ENCODE peak calls at places on chromosomes 1 and 21, in nine cellular contexts. W is suprapubic skin, K is omental fat pad, A is left ventricle myocardium inferior, M is body of pancreas, G is ovary, Q is cardiac muscle cell, T is osteocyte, I is GM10248. L is an unnamed sample.

GRCh38 chr1:226772456-226773139 is 33.5 kb upstream of the ITPKB start:
- DNase-seq in W (no peak), K (no peak), A (no peak), M (no peak), G (no peak), Q (no peak), T (no peak), I (peak; percentile 63), L (no peak)

GRCh38 chr1:71081697-71082080 is 854 bp upstream of the ZRANB2 start:
- DNase-seq in W (peak; percentile 59), K (no peak), A (peak; percentile 13), M (peak; percentile 27), G (peak; percentile 48), Q (peak; percentile 6), T (no peak), I (no peak), L (no peak)

GRCh38 chr1:26772687-26773086 is 15.1 kb upstream of the PIGV start:
- DNase-seq in W (no peak), K (no peak), A (no peak), M (no peak), G (no peak), Q (peak; percentile 84), T (no peak), I (no peak), L (no peak)

GRCh38 chr1:179058343-179059184 is 23.3 kb upstream of the TOR3A start:
- DNase-seq in W (no peak), K (no peak), A (no peak), M (no peak), G (no peak), Q (peak; percentile 56), T (no peak), I (no peak), L (no peak)

GRCh38 chr1:224510880-224511645 is 76.5 kb upstream of the WDR26 start:
- DNase-seq in W (no peak), K (no peak), A (no peak), M (no peak), G (no peak), Q (peak; percentile 62), T (no peak), I (no peak), L (no peak)

GRCh38 chr1:198001776-198002408 is 84.7 kb downstream of the LHX9 start:
- DNase-seq in W (no peak), K (no peak), A (no peak), M (no peak), G (no peak), Q (peak; percentile 66), T (no peak), I (no peak), L (no peak)

GRCh38 chr21:45246535-45247320 is 41.0 kb downstream of the POFUT2 start:
- DNase-seq in W (no peak), K (no peak), A (no peak), M (no peak), G (no peak), Q (no peak), T (peak; percentile 66), I (no peak), L (no peak)

GRCh38 chr1:177932123-177932522 is 37.7 kb downstream of the SEC16B start:
- DNase-seq in W (no peak), K (no peak), A (no peak), M (no peak), G (no peak), Q (no peak), T (no peak), I (no peak), L (no peak)

GRCh38 chr21:31282095-31282709 is 61.9 kb downstream of the TIAM1 start:
- DNase-seq in W (no peak), K (no peak), A (peak; percentile 17), M (no peak), G (no peak), Q (peak; percentile 98), T (no peak), I (no peak), L (no peak)

GRCh38 chr1:228216371-228217320 is 8.8 kb downstream of the OBSCN start:
- DNase-seq in W (no peak), K (no peak), A (no peak), M (no peak), G (no peak), Q (no peak), T (peak; percentile 82), I (no peak), L (no peak)

GRCh38 chr1:217062566-217062965 is 339.3 kb upstream of the ESRRG start:
- DNase-seq in W (no peak), K (no peak), A (no peak), M (no peak), G (no peak), Q (no peak), T (no peak), I (no peak), L (no peak)

GRCh38 chr1:86200901-86201300 is 44.3 kb upstream of the COL24A1 start:
- DNase-seq in W (no peak), K (no peak), A (no peak), M (no peak), G (no peak), Q (peak; percentile 31), T (no peak), I (no peak), L (no peak)

GRCh38 chr21:33761104-33762036 is 119.1 kb downstream of the ITSN1 start:
- DNase-seq in W (no peak), K (no peak), A (no peak), M (no peak), G (peak; percentile 35), Q (peak; percentile 97), T (no peak), I (no peak), L (peak; percentile 19)

DNA sequence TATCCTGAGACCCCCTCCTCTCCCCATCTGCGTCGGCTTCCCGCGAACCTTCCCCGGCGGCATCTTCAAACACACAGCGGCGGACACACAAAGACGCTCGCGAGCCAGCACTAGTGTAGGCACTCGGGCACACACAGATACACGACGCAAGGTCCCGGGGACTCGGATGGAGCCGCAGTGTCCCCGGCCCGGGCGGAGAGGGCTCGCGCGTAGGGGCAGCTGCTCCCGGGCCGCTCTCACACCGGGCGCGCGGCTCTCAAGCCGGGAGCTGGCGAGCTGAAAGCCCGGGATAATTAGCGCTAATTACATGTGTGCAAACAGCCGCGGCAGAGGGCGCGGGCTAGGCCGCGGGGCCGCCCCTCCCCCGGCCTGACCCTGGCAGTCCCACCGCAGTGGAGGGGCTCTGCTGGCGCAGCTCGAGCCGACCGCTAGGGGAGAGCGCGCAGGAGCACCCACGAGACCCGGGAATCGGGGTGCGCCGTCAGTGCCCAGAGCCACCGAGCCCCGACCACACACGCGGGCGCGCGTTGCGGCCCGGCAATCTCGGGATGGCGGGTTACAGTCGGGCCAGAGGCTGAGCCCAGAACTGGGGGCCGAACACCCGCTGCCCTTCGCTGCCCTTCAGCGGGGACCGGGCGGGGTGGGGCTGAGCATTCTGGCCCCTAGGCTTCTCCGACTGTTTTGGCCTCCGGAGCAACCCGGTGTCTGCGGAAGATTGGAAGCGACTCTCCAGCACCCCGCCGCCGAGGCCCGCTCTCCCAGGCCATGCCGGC is 271.6 kb downstream of the FOXD2 start:
- DNase-seq in W (no peak), K (no peak), A (no peak), M (peak; percentile 15), G (no peak), Q (no peak), T (no peak), I (peak; percentile 49), L (peak; percentile 44)
- TF ChIP-seq CTCF in W (peak; percentile 31), K (no peak), A (peak; percentile 49), M (peak; percentile 35), G (no peak), Q (peak; percentile 37), T (peak; percentile 49), I (no peak), L (peak; percentile 66)

DNA sequence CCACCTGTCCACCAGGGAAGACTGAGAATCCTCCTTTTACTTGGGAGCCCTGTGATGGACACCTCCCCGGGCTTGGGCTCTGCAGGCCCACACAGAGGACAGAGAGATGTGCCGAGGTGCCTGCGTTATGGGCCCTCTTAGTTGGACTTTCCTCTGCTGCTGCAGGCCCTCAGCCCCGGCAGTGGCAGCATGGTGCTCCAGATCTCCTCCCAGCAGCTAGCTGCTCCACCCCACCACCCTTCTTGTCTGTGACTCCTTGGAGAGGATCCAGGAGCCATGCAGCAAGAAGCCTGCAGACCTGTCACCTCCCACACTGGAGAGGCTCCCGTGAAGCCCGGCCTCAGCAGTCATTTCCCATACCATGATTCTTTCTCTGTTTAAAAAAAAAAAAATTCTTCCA is 27.4 kb downstream of the PHGDH start:
- DNase-seq in W (no peak), K (no peak), A (no peak), M (no peak), G (no peak), Q (peak; percentile 33), T (no peak), I (no peak), L (no peak)
- TF ChIP-seq CTCF in W (no peak), K (no peak), A (no peak), M (no peak), G (no peak), Q (no peak), T (no peak), I (no peak), L (no peak)

GRCh38 chr1:214637722-214638473 is 34.9 kb downstream of the CENPF start:
- DNase-seq in W (no peak), K (no peak), A (no peak), M (peak; percentile 19), G (no peak), Q (peak; percentile 77), T (no peak), I (peak; percentile 22), L (peak; percentile 42)

GRCh38 chr1:214640431-214641213 is 37.6 kb downstream of the CENPF start:
- DNase-seq in W (no peak), K (no peak), A (no peak), M (no peak), G (no peak), Q (no peak), T (no peak), I (no peak), L (no peak)

GRCh38 chr1:214637125-214637524 is 34.1 kb downstream of the CENPF start:
- DNase-seq in W (no peak), K (no peak), A (no peak), M (no peak), G (no peak), Q (no peak), T (no peak), I (no peak), L (no peak)

GRCh38 chr1:214638474-214638807 is 35.4 kb downstream of the CENPF start:
- DNase-seq in W (no peak), K (no peak), A (no peak), M (no peak), G (no peak), Q (no peak), T (no peak), I (no peak), L (no peak)

GRCh38 chr1:214638997-214639396 is 36.0 kb downstream of the CENPF start:
- DNase-seq in W (no peak), K (no peak), A (no peak), M (no peak), G (no peak), Q (no peak), T (no peak), I (no peak), L (no peak)
- TF ChIP-seq CTCF in W (no peak), K (no peak), A (no peak), M (no peak), G (no peak), Q (no peak), T (no peak), I (no peak), L (no peak)

DNA sequence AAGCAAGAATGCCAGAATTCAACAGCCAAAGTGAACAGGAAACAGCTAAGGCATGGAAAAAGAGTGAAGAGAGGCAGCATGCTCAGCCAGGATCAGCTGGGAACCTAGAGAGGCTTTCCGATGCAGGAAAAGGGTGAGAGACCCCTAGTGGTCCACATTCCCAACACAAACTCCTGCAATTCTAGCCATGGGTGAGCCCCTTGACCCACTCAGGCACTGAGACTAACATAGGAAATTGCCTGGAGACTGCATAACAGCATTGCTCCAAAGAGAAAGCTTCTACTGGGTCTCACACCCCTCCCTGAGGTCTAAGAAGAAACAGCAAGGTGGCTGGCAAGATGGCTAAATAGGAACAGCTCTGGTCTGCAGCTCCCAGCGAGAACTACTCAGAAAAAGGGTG is 123.2 kb downstream of the LHX8 start:
- DNase-seq in W (no peak), K (no peak), A (no peak), M (no peak), G (no peak), Q (no peak), T (no peak), I (no peak), L (no peak)
- TF ChIP-seq CTCF in W (no peak), K (no peak), A (no peak), M (no peak), G (no peak), Q (no peak), T (no peak), I (no peak), L (no peak)

L was measured in Calu3.